ENCODE peak calls at places on chromosomes 7 and 10, in six cellular contexts. One of them, this sample, is unnamed.

GRCh38 chr7:360454-361100 is 70.6 kb downstream of the FOXL3 start:
- DNase-seq in HFFc6: no peak
- DNase-seq in CD4-positive, alpha-beta T cell: peak
- DNase-seq in BE2C: no peak
- DNase-seq in heart left ventricle: peak
- DNase-seq in foreskin fibroblast: no peak
- DNase-seq in this sample: no peak

GRCh38 chr7:121561717-121562116 is 165.6 kb upstream of the FAM3C start:
- DNase-seq in HFFc6: no peak
- DNase-seq in CD4-positive, alpha-beta T cell: no peak
- DNase-seq in BE2C: peak
- DNase-seq in heart left ventricle: no peak
- DNase-seq in foreskin fibroblast: peak
- DNase-seq in this sample: no peak

GRCh38 chr10:97764519-97764931 is 7.3 kb downstream of the SFRP5 start:
- DNase-seq in HFFc6: no peak
- DNase-seq in CD4-positive, alpha-beta T cell: no peak
- DNase-seq in BE2C: no peak
- DNase-seq in heart left ventricle: no peak
- DNase-seq in foreskin fibroblast: no peak
- DNase-seq in this sample: no peak

GRCh38 chr10:62626817-62627216 is 177.7 kb upstream of the ADO start:
- DNase-seq in HFFc6: peak
- DNase-seq in CD4-positive, alpha-beta T cell: no peak
- DNase-seq in BE2C: no peak
- DNase-seq in heart left ventricle: no peak
- DNase-seq in foreskin fibroblast: peak
- DNase-seq in this sample: no peak

GRCh38 chr10:104581884-104582603 is 59.0 kb upstream of the SORCS3 start:
- DNase-seq in HFFc6: peak
- DNase-seq in CD4-positive, alpha-beta T cell: no peak
- DNase-seq in BE2C: no peak
- DNase-seq in heart left ventricle: no peak
- DNase-seq in foreskin fibroblast: peak
- DNase-seq in this sample: no peak

GRCh38 chr10:124943301-124944092 is 1.6 kb downstream of the ZRANB1 start:
- DNase-seq in HFFc6: peak
- DNase-seq in CD4-positive, alpha-beta T cell: no peak
- DNase-seq in BE2C: no peak
- DNase-seq in heart left ventricle: no peak
- DNase-seq in foreskin fibroblast: peak
- DNase-seq in this sample: peak

GRCh38 chr7:78530351-78530750 is 731.8 kb downstream of the PHTF2 start:
- DNase-seq in HFFc6: peak
- DNase-seq in CD4-positive, alpha-beta T cell: no peak
- DNase-seq in BE2C: no peak
- DNase-seq in heart left ventricle: no peak
- DNase-seq in foreskin fibroblast: peak
- DNase-seq in this sample: no peak

GRCh38 chr10:22849077-22849810 is 78.6 kb upstream of the ARMC3 start:
- DNase-seq in HFFc6: peak
- DNase-seq in CD4-positive, alpha-beta T cell: no peak
- DNase-seq in BE2C: no peak
- DNase-seq in heart left ventricle: peak
- DNase-seq in foreskin fibroblast: peak
- DNase-seq in this sample: no peak

GRCh38 chr7:12601302-12601869 is 30.9 kb downstream of the SCIN start:
- DNase-seq in HFFc6: no peak
- DNase-seq in CD4-positive, alpha-beta T cell: no peak
- DNase-seq in BE2C: no peak
- DNase-seq in heart left ventricle: no peak
- DNase-seq in foreskin fibroblast: no peak
- DNase-seq in this sample: no peak

GRCh38 chr7:120436487-120437060 is 163.6 kb downstream of the KCND2 start:
- DNase-seq in HFFc6: no peak
- DNase-seq in CD4-positive, alpha-beta T cell: no peak
- DNase-seq in BE2C: no peak
- DNase-seq in heart left ventricle: no peak
- DNase-seq in foreskin fibroblast: no peak
- DNase-seq in this sample: no peak

GRCh38 chr10:118032564-118032963 is 14.2 kb downstream of the RAB11FIP2 start:
- DNase-seq in HFFc6: no peak
- DNase-seq in CD4-positive, alpha-beta T cell: no peak
- DNase-seq in BE2C: no peak
- DNase-seq in heart left ventricle: no peak
- DNase-seq in foreskin fibroblast: no peak
- DNase-seq in this sample: no peak

GRCh38 chr10:35998036-35998435 is 355.9 kb upstream of the FZD8 start:
- DNase-seq in HFFc6: no peak
- DNase-seq in CD4-positive, alpha-beta T cell: no peak
- DNase-seq in BE2C: no peak
- DNase-seq in heart left ventricle: no peak
- DNase-seq in foreskin fibroblast: no peak
- DNase-seq in this sample: no peak

GRCh38 chr7:101696-102376 is 90.5 kb upstream of the FAM20C start:
- DNase-seq in HFFc6: peak
- DNase-seq in CD4-positive, alpha-beta T cell: no peak
- DNase-seq in BE2C: no peak
- DNase-seq in heart left ventricle: no peak
- DNase-seq in foreskin fibroblast: peak
- DNase-seq in this sample: peak

GRCh38 chr7:92645114-92645497 is 54.9 kb upstream of the FAM133B start:
- DNase-seq in HFFc6: no peak
- DNase-seq in CD4-positive, alpha-beta T cell: no peak
- DNase-seq in BE2C: no peak
- DNase-seq in heart left ventricle: no peak
- DNase-seq in foreskin fibroblast: peak
- DNase-seq in this sample: no peak

GRCh38 chr10:123144697-123145541 is 3.0 kb upstream of the HMX2 start:
- DNase-seq in HFFc6: no peak
- DNase-seq in CD4-positive, alpha-beta T cell: no peak
- DNase-seq in BE2C: no peak
- DNase-seq in heart left ventricle: no peak
- DNase-seq in foreskin fibroblast: no peak
- DNase-seq in this sample: no peak

GRCh38 chr7:6691609-6692106 is 15.1 kb downstream of the ZNF12 start:
- DNase-seq in HFFc6: peak
- DNase-seq in CD4-positive, alpha-beta T cell: no peak
- DNase-seq in BE2C: no peak
- DNase-seq in heart left ventricle: no peak
- DNase-seq in foreskin fibroblast: no peak
- DNase-seq in this sample: no peak

GRCh38 chr7:95545666-95546065 is 50.6 kb downstream of the PDK4 start:
- DNase-seq in HFFc6: no peak
- DNase-seq in CD4-positive, alpha-beta T cell: no peak
- DNase-seq in BE2C: no peak
- DNase-seq in heart left ventricle: no peak
- DNase-seq in foreskin fibroblast: no peak
- DNase-seq in this sample: no peak

GRCh38 chr10:20494474-20494873 is 402.6 kb downstream of the NEBL start:
- DNase-seq in HFFc6: no peak
- DNase-seq in CD4-positive, alpha-beta T cell: no peak
- DNase-seq in BE2C: no peak
- DNase-seq in heart left ventricle: no peak
- DNase-seq in foreskin fibroblast: peak
- DNase-seq in this sample: no peak

GRCh38 chr10:34223658-34224057 is 591.4 kb downstream of the PARD3 start:
- DNase-seq in HFFc6: no peak
- DNase-seq in CD4-positive, alpha-beta T cell: no peak
- DNase-seq in BE2C: no peak
- DNase-seq in heart left ventricle: no peak
- DNase-seq in foreskin fibroblast: no peak
- DNase-seq in this sample: no peak

GRCh38 chr7:87231715-87232114 is 12.2 kb upstream of the TMEM243 start:
- DNase-seq in HFFc6: no peak
- DNase-seq in CD4-positive, alpha-beta T cell: no peak
- DNase-seq in BE2C: no peak
- DNase-seq in heart left ventricle: no peak
- DNase-seq in foreskin fibroblast: peak
- DNase-seq in this sample: no peak

GRCh38 chr10:101295266-101295665 is 58.7 kb upstream of the BTRC start:
- DNase-seq in HFFc6: no peak
- DNase-seq in CD4-positive, alpha-beta T cell: no peak
- DNase-seq in BE2C: no peak
- DNase-seq in heart left ventricle: no peak
- DNase-seq in foreskin fibroblast: no peak
- DNase-seq in this sample: no peak